ENCODE peak calls at places on chromosome 10, in five cellular contexts. R, Q, B, M and L are unnamed samples.
A peak's percentile ranks its signal among the peaks of the same experiment; 100 is the strongest.

GRCh38 chr10:84424731-84425165 is 96.4 kb downstream of the CCSER2 start:
- DNase-seq in R (peak; percentile 71), Q (peak; percentile 81), B (peak; percentile 19), M (peak; percentile 92), L (peak; percentile 82)

GRCh38 chr10:43958071-43958432 is 309.4 kb upstream of the ZNF32 start:
- DNase-seq in R (no peak), Q (no peak), B (no peak), M (no peak), L (no peak)

GRCh38 chr10:97037365-97038361 is 148.1 kb downstream of the SLIT1 start:
- DNase-seq in R (peak; percentile 85), Q (peak; percentile 83), B (peak; percentile 89), M (peak; percentile 78), L (peak; percentile 83)

GRCh38 chr10:123854003-123854402 is 37.6 kb downstream of the CPXM2 start:
- DNase-seq in R (no peak), Q (no peak), B (no peak), M (no peak), L (no peak)

GRCh38 chr10:88090568-88091214 is 227.3 kb downstream of the PTEN start:
- DNase-seq in R (no peak), Q (no peak), B (no peak), M (no peak), L (no peak)

GRCh38 chr10:24467605-24468004 is 256.1 kb downstream of the ARHGAP21 start:
- DNase-seq in R (no peak), Q (no peak), B (no peak), M (no peak), L (no peak)

GRCh38 chr10:24727811-24728210 is 4.1 kb upstream of the ARHGAP21 start:
- DNase-seq in R (peak; percentile 37), Q (no peak), B (no peak), M (no peak), L (no peak)

GRCh38 chr10:97903128-97904025 is 53.7 kb downstream of the GOLGA7B start:
- DNase-seq in R (no peak), Q (no peak), B (no peak), M (no peak), L (no peak)

GRCh38 chr10:48496831-48497792 is 107.8 kb downstream of the ARHGAP22 start:
- DNase-seq in R (no peak), Q (peak; percentile 45), B (no peak), M (no peak), L (no peak)

GRCh38 chr10:119113805-119114732 is 10.2 kb downstream of the DENND10 start:
- DNase-seq in R (peak; percentile 75), Q (no peak), B (no peak), M (peak; percentile 39), L (no peak)
- H3K4me3 ChIP-seq in R (no peak overlapping the region), Q (no peak overlapping the region), B (no peak overlapping the region), M (no peak overlapping the region), L (no peak overlapping the region)

DNA sequence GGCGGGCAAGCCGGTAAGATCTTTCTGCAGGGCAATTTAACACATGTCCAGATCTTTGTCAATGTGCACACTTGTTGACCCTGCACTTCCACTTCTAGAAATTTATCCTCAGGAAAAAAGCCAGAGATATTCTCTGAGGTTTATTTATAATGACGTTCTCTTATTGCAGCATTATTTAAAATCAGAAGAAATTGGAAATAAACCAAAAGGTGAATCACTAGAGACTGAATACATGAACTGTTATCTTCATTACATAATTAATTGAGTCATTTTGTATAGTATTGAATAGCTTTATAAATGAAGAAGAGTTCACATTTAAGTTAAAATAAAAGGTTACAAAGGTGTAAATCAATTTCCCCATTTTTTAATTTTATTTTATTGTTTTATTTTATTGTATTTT is 16.3 kb upstream of the SAR1A start:
- DNase-seq in R (no peak), Q (no peak), B (no peak), M (no peak), L (no peak)
- TF ChIP-seq EP300 in R (no peak), Q (no peak), B (no peak), M (no peak), L (no peak)

DNA sequence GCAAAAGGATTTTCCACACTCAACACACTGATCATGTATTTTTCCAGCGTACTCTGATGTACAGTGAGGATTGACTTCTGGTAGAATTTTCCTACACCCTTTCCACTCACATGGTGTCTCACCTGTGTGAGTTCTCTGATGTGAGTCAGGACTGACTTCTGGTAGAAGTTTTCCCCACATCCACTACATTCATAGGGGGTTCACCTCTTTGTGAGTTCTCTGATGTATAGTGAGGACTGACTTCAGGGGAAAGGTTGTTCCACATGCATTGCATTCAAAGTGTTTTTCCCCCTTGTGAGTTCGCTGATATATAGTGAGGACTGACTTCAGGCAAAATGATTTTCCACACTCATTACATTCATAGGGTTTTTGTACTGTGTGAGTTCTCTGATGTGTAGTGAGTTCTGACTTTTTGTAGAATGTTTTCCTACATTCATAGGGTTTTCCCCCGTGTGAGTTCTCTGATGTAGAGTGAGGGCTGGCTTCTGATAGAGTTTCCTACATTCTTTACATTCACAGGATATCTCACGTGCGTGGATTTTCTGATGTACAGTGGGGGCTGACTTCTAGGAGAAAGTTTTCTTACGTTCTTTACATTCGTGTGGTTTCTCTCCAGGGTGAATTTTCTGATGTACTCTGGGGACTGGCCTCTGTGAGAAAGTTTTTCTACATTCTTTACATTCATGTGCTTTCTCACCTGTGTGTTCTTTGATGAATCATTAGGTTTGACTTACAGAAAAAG is 146.5 kb downstream of the GLRX3 start:
- DNase-seq in R (no peak), Q (no peak), B (no peak), M (no peak), L (no peak)
- H3K9me3 ChIP-seq in R (peaks cover 51% of the 10 kb centered on the region), Q (no peaks in the 10 kb centered on the region), B (peaks cover 15% of the 10 kb centered on the region), M (peaks cover 37% of the 10 kb centered on the region), L (peaks cover 81% of the 10 kb centered on the region)

DNA sequence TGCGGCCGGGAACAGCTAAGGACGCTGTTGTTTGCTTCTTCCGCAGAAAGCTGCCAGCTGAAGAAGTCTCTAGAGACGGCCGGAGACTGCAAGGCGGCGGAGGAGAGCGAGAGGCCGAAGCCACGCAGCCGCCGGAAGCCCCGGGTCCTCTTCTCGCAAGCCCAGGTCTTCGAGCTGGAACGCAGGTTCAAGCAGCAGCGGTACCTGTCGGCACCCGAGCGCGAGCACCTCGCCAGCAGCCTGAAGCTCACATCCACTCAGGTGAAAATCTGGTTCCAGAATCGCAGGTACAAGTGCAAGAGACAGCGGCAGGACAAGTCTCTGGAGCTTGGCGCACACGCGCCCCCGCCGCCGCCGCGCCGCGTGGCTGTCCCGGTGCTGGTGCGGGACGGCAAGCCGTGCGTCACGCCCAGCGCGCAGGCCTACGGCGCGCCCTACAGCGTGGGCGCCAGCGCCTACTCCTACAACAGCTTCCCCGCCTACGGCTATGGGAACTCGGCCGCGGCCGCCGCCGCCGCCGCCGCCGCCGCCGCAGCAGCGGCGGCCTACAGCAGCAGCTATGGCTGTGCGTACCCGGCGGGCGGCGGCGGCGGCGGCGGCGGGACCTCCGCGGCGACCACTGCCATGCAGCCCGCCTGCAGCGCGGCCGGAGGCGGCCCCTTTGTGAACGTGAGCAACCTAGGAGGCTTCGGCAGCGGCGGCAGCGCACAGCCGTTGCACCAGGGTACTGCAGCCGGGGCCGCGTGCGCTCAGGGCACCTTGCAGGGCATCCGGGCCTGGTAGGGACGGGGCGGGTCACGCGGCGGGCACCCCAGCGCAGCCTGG is 2.4 kb downstream of the NKX2-3 start:
- DNase-seq in R (peak; percentile 36), Q (no peak), B (peak; percentile 66), M (no peak), L (peak; percentile 32)
- H3K4me3 ChIP-seq in R (peak overlapping the region; percentile 34), Q (peak overlapping the region; percentile 17), B (no peak overlapping the region), M (peak overlapping the region; percentile 21), L (peak overlapping the region; percentile 51)

DNA sequence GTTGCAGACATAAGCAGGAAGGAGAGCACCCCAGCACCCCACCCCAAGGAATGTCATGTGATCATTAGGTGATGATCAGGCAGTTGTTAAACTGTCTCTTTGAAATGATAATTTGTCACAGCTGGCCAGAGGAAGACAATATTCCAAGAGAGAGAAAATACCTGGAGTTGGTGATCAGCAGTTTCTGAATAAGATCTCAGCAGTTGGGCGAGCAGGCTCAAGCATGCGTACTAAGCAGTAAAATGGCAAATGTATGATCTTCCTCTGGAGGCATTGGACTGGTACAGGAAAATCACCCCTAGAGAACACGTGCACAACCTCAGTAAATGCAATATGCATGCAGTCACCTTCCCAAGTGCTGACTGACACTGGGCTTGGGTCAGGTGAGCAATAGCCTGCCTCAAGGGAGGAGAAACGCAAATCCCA is 250.1 kb upstream of the MBL2 start:
- DNase-seq in R (no peak), Q (no peak), B (no peak), M (no peak), L (no peak)
- TF ChIP-seq EP300 in R (no peak), Q (no peak), B (no peak), M (no peak), L (no peak)

DNA sequence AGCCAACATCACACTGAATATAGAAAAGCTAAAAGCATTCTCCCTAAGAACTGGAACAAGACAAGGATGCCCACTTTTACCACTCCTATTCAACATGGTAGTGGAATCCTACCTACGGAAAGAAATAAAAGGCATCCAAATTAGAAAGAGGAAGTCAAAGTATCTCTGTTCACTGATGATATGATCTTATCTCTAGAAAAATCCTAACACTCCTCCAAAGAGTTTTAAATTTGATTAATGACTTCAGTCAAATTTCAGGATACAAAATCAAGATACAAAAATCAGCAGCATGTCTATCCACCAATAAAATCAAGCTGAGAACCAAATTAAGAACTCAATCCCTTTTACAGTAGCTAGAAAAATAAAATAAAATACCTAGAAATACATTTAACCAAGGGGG is 35.3 kb upstream of the TNKS2 start:
- DNase-seq in R (no peak), Q (no peak), B (no peak), M (no peak), L (no peak)
- H3K9me3 ChIP-seq in R (peaks cover 6% of the 10 kb centered on the region), Q (no peaks in the 10 kb centered on the region), B (no peaks in the 10 kb centered on the region), M (no peaks in the 10 kb centered on the region), L (no peaks in the 10 kb centered on the region)

DNA sequence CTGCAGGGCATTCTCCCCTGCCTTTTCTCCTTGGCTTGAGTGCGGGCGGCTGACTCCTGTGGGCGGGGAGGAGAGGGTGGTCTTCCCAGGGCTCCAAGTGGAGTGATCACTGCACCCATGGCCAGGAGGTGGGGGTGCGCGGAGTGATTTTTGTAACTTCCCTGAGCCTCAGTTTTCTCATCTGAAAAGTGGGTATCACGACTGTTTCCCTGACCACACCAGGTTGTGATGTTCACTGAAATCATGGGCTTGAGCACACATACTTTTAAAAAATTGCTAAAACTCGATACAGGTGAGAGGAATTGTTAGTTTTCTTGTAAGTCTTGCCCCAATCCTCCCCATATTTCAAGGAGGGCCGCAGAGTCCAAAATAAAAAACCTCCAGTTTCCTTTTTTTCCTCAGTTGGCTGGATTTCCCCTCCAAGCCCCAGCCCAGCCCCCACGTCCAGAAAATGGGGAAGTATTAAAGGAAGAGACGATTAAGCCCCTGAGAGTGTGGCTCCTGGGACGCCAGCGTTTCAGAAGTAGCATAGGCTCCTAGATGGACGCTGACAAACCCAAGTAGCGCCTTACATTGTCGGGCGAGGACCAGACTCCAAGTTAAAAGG is 6.7 kb upstream of the EMX2 start:
- DNase-seq in R (no peak), Q (no peak), B (no peak), M (no peak), L (no peak)
- H3K4me3 ChIP-seq in R (peak overlapping the region; percentile 45), Q (peak overlapping the region; percentile 38), B (peak overlapping the region; percentile 32), M (peak overlapping the region; percentile 11), L (peak overlapping the region; percentile 5)

GRCh38 chr10:129486805-129487204 is 19.8 kb downstream of the MGMT start:
- DNase-seq in R (no peak), Q (no peak), B (no peak), M (no peak), L (no peak)
- TF ChIP-seq EP300 in R (no peak), Q (no peak), B (no peak), M (no peak), L (no peak)